ENCODE peak calls at places on chromosomes 6 and 20, in four cellular contexts. One of them, this sample, is unnamed.

GRCh38 chr20:48822879-48823385 is 4.9 kb downstream of the PREX1 start:
- DNase-seq in effector memory CD4-positive, alpha-beta T cell: peak; percentile 11
- DNase-seq in CD8-positive, alpha-beta memory T cell: peak; percentile 64
- DNase-seq in neural progenitor cell: no peak
- DNase-seq in this sample: no peak

GRCh38 chr6:105733556-105734162 is 330.8 kb upstream of the PREP start:
- DNase-seq in effector memory CD4-positive, alpha-beta T cell: no peak
- DNase-seq in CD8-positive, alpha-beta memory T cell: no peak
- DNase-seq in neural progenitor cell: peak; percentile 59
- DNase-seq in this sample: peak; percentile 29

GRCh38 chr6:112936079-112936472 is 588.9 kb downstream of the RFPL4B start:
- DNase-seq in effector memory CD4-positive, alpha-beta T cell: no peak
- DNase-seq in CD8-positive, alpha-beta memory T cell: no peak
- DNase-seq in neural progenitor cell: no peak
- DNase-seq in this sample: no peak

GRCh38 chr6:148747493-148748160 is 797 bp downstream of the UST start:
- DNase-seq in effector memory CD4-positive, alpha-beta T cell: peak; percentile 50
- DNase-seq in CD8-positive, alpha-beta memory T cell: peak; percentile 83
- DNase-seq in neural progenitor cell: peak; percentile 84
- DNase-seq in this sample: peak; percentile 73

GRCh38 chr20:14449323-14449722 is 111.9 kb upstream of the FLRT3 start:
- DNase-seq in effector memory CD4-positive, alpha-beta T cell: no peak
- DNase-seq in CD8-positive, alpha-beta memory T cell: no peak
- DNase-seq in neural progenitor cell: no peak
- DNase-seq in this sample: no peak

GRCh38 chr6:27864906-27865883 is 47.0 kb downstream of the OR2B2 start:
- DNase-seq in effector memory CD4-positive, alpha-beta T cell: peak; percentile 55
- DNase-seq in CD8-positive, alpha-beta memory T cell: peak; percentile 81
- DNase-seq in neural progenitor cell: peak; percentile 90
- DNase-seq in this sample: peak; percentile 68

GRCh38 chr20:48617481-48617880 is 210.3 kb downstream of the PREX1 start:
- DNase-seq in effector memory CD4-positive, alpha-beta T cell: no peak
- DNase-seq in CD8-positive, alpha-beta memory T cell: peak; percentile 38
- DNase-seq in neural progenitor cell: no peak
- DNase-seq in this sample: no peak

GRCh38 chr20:51379601-51380341 is 162.7 kb downstream of the NFATC2 start:
- DNase-seq in effector memory CD4-positive, alpha-beta T cell: no peak
- DNase-seq in CD8-positive, alpha-beta memory T cell: no peak
- DNase-seq in neural progenitor cell: no peak
- DNase-seq in this sample: no peak

GRCh38 chr6:32168807-32169206 is 4.4 kb downstream of the EGFL8 start:
- DNase-seq in effector memory CD4-positive, alpha-beta T cell: no peak
- DNase-seq in CD8-positive, alpha-beta memory T cell: no peak
- DNase-seq in neural progenitor cell: no peak
- DNase-seq in this sample: no peak

GRCh38 chr20:25308671-25309394 is 60.9 kb downstream of the PYGB start:
- DNase-seq in effector memory CD4-positive, alpha-beta T cell: no peak
- DNase-seq in CD8-positive, alpha-beta memory T cell: peak; percentile 39
- DNase-seq in neural progenitor cell: no peak
- DNase-seq in this sample: no peak

DNA sequence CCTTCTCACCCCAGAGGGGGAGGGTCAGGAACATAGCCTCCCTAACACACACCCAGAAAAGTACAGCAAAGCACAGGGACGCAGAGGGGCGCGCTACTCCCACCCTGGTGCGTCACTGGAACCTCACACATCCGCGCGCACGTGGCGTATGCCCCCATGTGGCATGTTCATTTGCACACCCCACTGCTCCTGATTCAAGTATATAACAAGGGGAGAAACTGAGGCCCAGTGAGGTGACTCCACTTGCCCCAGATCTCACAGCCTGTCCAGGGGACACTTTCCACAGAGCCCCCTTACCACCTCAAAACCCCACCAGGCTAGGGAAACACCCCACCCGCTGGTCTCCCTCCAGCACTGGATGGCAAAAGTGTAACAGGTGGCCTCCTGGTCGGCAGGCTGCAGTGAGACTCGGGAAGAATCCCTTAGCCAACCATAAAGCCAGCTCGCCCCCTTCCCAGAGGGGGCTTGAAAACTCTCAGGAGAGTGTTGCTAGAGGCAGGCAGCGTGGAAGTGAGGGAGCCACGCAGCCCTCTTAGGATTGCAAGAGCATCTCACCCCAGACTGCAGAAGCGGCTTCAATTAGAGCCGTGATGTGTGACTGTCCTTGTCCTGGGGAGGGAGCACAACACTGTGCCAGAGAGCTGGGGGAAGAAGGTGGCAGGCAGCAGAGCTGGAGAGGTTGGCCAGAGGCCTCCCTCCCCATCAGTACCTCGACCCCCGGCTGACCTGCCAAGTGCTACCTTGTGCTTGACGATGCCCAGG is at the start of gene GRM4:
- DNase-seq in effector memory CD4-positive, alpha-beta T cell: no peak
- DNase-seq in CD8-positive, alpha-beta memory T cell: peak; percentile 41
- DNase-seq in neural progenitor cell: no peak
- DNase-seq in this sample: no peak
- H3K4me3 ChIP-seq in effector memory CD4-positive, alpha-beta T cell: peak within 1 kb of the TSS; percentile 55
- H3K4me3 ChIP-seq in CD8-positive, alpha-beta memory T cell: peak within 1 kb of the TSS; percentile 34
- H3K4me3 ChIP-seq in neural progenitor cell: peak within 1 kb of the TSS; percentile 86
- H3K4me3 ChIP-seq in this sample: no peak within 1 kb of the TSS

GRCh38 chr6:33609019-33609418 is 12.1 kb upstream of the ITPR3 start:
- DNase-seq in effector memory CD4-positive, alpha-beta T cell: no peak
- DNase-seq in CD8-positive, alpha-beta memory T cell: no peak
- DNase-seq in neural progenitor cell: no peak
- DNase-seq in this sample: no peak

GRCh38 chr6:33609444-33610034 is 11.6 kb upstream of the ITPR3 start:
- DNase-seq in effector memory CD4-positive, alpha-beta T cell: no peak
- DNase-seq in CD8-positive, alpha-beta memory T cell: no peak
- DNase-seq in neural progenitor cell: no peak
- DNase-seq in this sample: no peak

GRCh38 chr6:33610057-33610456 is 11.1 kb upstream of the ITPR3 start:
- DNase-seq in effector memory CD4-positive, alpha-beta T cell: no peak
- DNase-seq in CD8-positive, alpha-beta memory T cell: no peak
- DNase-seq in neural progenitor cell: no peak
- DNase-seq in this sample: no peak

GRCh38 chr6:33613146-33613793 is 7.9 kb upstream of the ITPR3 start:
- DNase-seq in effector memory CD4-positive, alpha-beta T cell: no peak
- DNase-seq in CD8-positive, alpha-beta memory T cell: no peak
- DNase-seq in neural progenitor cell: no peak
- DNase-seq in this sample: no peak

GRCh38 chr6:33610779-33611421 is 10.2 kb upstream of the ITPR3 start:
- DNase-seq in effector memory CD4-positive, alpha-beta T cell: no peak
- DNase-seq in CD8-positive, alpha-beta memory T cell: no peak
- DNase-seq in neural progenitor cell: peak; percentile 51
- DNase-seq in this sample: no peak
- H3K27ac ChIP-seq in effector memory CD4-positive, alpha-beta T cell: no peak overlapping the region
- H3K27ac ChIP-seq in CD8-positive, alpha-beta memory T cell: no peak overlapping the region
- H3K27ac ChIP-seq in neural progenitor cell: no peak overlapping the region
- H3K27ac ChIP-seq in this sample: no peak overlapping the region

GRCh38 chr20:63696311-63696627 is 183 bp upstream of the TNFRSF6B start:
- DNase-seq in effector memory CD4-positive, alpha-beta T cell: no peak
- DNase-seq in CD8-positive, alpha-beta memory T cell: peak; percentile 67
- DNase-seq in neural progenitor cell: peak; percentile 62
- DNase-seq in this sample: peak; percentile 34

GRCh38 chr20:63693975-63694595 is 2.4 kb upstream of the TNFRSF6B start:
- DNase-seq in effector memory CD4-positive, alpha-beta T cell: no peak
- DNase-seq in CD8-positive, alpha-beta memory T cell: no peak
- DNase-seq in neural progenitor cell: no peak
- DNase-seq in this sample: no peak

GRCh38 chr20:63694596-63695418 is 1.6 kb upstream of the TNFRSF6B start:
- DNase-seq in effector memory CD4-positive, alpha-beta T cell: no peak
- DNase-seq in CD8-positive, alpha-beta memory T cell: no peak
- DNase-seq in neural progenitor cell: no peak
- DNase-seq in this sample: no peak

GRCh38 chr20:63696628-63697356 is at the start of gene TNFRSF6B:
- DNase-seq in effector memory CD4-positive, alpha-beta T cell: no peak
- DNase-seq in CD8-positive, alpha-beta memory T cell: peak; percentile 47
- DNase-seq in neural progenitor cell: no peak
- DNase-seq in this sample: no peak

GRCh38 chr20:63695419-63696310 is 787 bp upstream of the TNFRSF6B start:
- DNase-seq in effector memory CD4-positive, alpha-beta T cell: no peak
- DNase-seq in CD8-positive, alpha-beta memory T cell: no peak
- DNase-seq in neural progenitor cell: no peak
- DNase-seq in this sample: no peak
- H3K4me1 ChIP-seq in effector memory CD4-positive, alpha-beta T cell: peaks cover 22% of the 10 kb centered on the region
- H3K4me1 ChIP-seq in CD8-positive, alpha-beta memory T cell: peaks cover 16% of the 10 kb centered on the region
- H3K4me1 ChIP-seq in neural progenitor cell: peaks cover 10% of the 10 kb centered on the region
- H3K4me1 ChIP-seq in this sample: peaks cover 18% of the 10 kb centered on the region

DNA sequence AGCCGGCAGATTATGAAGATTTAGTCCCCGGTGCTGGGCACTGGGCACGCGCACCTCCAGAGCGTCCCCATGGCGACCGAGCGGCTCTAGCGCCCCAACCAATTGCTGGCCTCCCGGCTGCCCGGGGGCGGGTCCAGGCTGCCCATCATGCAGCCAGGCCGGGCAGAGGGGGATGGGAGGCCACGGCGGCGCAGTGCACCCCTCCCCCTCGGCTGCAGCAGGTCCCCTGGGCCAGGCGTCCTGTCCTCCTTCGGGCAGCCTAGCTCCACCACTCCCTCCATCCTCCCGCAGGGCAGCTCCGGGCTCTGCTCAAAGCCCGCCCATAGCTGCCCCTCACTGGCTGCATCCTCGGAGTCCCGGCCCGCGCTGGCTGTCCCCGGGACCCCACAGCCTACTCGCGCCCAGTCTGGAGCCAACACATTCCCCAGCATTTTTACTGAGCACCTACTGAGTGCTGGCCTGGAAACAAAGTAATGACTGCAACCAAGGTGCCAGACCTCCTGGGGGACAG is 99.4 kb downstream of the ASXL1 start:
- DNase-seq in effector memory CD4-positive, alpha-beta T cell: no peak
- DNase-seq in CD8-positive, alpha-beta memory T cell: no peak
- DNase-seq in neural progenitor cell: peak; percentile 97
- DNase-seq in this sample: peak; percentile 83
- H3K4me3 ChIP-seq in effector memory CD4-positive, alpha-beta T cell: no peak overlapping the region
- H3K4me3 ChIP-seq in CD8-positive, alpha-beta memory T cell: no peak overlapping the region
- H3K4me3 ChIP-seq in neural progenitor cell: peak overlapping the region; percentile 54
- H3K4me3 ChIP-seq in this sample: peak overlapping the region; percentile 61

DNA sequence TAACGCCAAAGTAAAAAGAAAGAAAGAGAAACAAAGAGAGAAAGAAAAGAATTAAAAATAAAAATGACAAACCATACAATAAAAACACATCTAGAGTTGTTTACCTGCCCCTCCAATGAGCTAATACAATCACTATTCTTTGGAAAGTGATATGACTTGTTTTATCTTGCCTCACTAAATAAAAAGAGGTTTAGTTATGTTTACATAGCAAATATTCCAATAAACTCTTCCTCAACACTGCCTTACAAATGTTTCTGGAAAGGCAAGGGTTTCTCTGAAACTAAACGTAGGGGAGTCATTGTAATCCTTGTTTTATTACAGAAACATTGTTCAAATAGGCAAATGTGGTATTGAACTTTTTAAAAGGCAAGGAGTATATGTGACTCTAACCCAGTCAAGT is 396.2 kb downstream of the EPM2A start:
- DNase-seq in effector memory CD4-positive, alpha-beta T cell: no peak
- DNase-seq in CD8-positive, alpha-beta memory T cell: no peak
- DNase-seq in neural progenitor cell: no peak
- DNase-seq in this sample: no peak
- H3K27ac ChIP-seq in effector memory CD4-positive, alpha-beta T cell: no peak overlapping the region
- H3K27ac ChIP-seq in CD8-positive, alpha-beta memory T cell: no peak overlapping the region
- H3K27ac ChIP-seq in neural progenitor cell: no peak overlapping the region
- H3K27ac ChIP-seq in this sample: no peak overlapping the region

GRCh38 chr6:111591901-111592461 is 13.7 kb downstream of the TRAF3IP2 start:
- DNase-seq in effector memory CD4-positive, alpha-beta T cell: no peak
- DNase-seq in CD8-positive, alpha-beta memory T cell: no peak
- DNase-seq in neural progenitor cell: no peak
- DNase-seq in this sample: no peak
- H3K4me1 ChIP-seq in effector memory CD4-positive, alpha-beta T cell: no peaks in the 10 kb centered on the region
- H3K4me1 ChIP-seq in CD8-positive, alpha-beta memory T cell: peaks cover under 1% of the 10 kb centered on the region
- H3K4me1 ChIP-seq in neural progenitor cell: peaks cover 13% of the 10 kb centered on the region
- H3K4me1 ChIP-seq in this sample: peaks cover 39% of the 10 kb centered on the region

GRCh38 chr6:146546440-146546839 is 2.8 kb downstream of the RAB32 start:
- DNase-seq in effector memory CD4-positive, alpha-beta T cell: no peak
- DNase-seq in CD8-positive, alpha-beta memory T cell: no peak
- DNase-seq in neural progenitor cell: no peak
- DNase-seq in this sample: peak; percentile 31
- H3K4me3 ChIP-seq in effector memory CD4-positive, alpha-beta T cell: no peak overlapping the region
- H3K4me3 ChIP-seq in CD8-positive, alpha-beta memory T cell: no peak overlapping the region
- H3K4me3 ChIP-seq in neural progenitor cell: no peak overlapping the region
- H3K4me3 ChIP-seq in this sample: no peak overlapping the region

GRCh38 chr6:159602370-159603185 is 90.5 kb downstream of the SOD2 start:
- DNase-seq in effector memory CD4-positive, alpha-beta T cell: no peak
- DNase-seq in CD8-positive, alpha-beta memory T cell: no peak
- DNase-seq in neural progenitor cell: no peak
- DNase-seq in this sample: no peak
- H3K27ac ChIP-seq in effector memory CD4-positive, alpha-beta T cell: no peak overlapping the region
- H3K27ac ChIP-seq in CD8-positive, alpha-beta memory T cell: no peak overlapping the region
- H3K27ac ChIP-seq in neural progenitor cell: no peak overlapping the region
- H3K27ac ChIP-seq in this sample: no peak overlapping the region

This sample was measured in SJCRH30.